ENCODE peak calls at places on chromosomes 5 and 9, in ten cellular contexts. R is CD4-positive, CD25-positive, alpha-beta regulatory T cell; M is mucosa of descending colon; O is fibroblast of lung; G is stomach; D is cardiac muscle cell; A is effector memory CD4-positive, alpha-beta T cell; C is left ventricle myocardium inferior; Y is CD8-positive, alpha-beta T cell; V is heart left ventricle. B is an unnamed sample.

GRCh38 chr5:146731909-146732659 is 146.5 kb downstream of the PPP2R2B start:
- DNase-seq in R (no peak), M (no peak), O (peak; percentile 99), G (no peak), D (peak; percentile 89), A (no peak), C (no peak), Y (no peak), V (no peak), B (no peak)

GRCh38 chr9:115157245-115157674 is 39.3 kb upstream of the TNC start:
- DNase-seq in R (no peak), M (no peak), O (peak; percentile 89), G (no peak), D (peak; percentile 78), A (no peak), C (no peak), Y (no peak), V (no peak), B (no peak)

GRCh38 chr9:91711755-91712591 is 238.1 kb downstream of the ROR2 start:
- DNase-seq in R (no peak), M (no peak), O (peak; percentile 72), G (no peak), D (peak; percentile 43), A (no peak), C (no peak), Y (peak; percentile 35), V (no peak), B (no peak)

GRCh38 chr9:99294850-99295461 is 72.9 kb downstream of the SEC61B start:
- DNase-seq in R (no peak), M (no peak), O (no peak), G (no peak), D (peak; percentile 11), A (no peak), C (no peak), Y (no peak), V (no peak), B (no peak)

GRCh38 chr5:36495638-36496010 is 110.8 kb upstream of the SLC1A3 start:
- DNase-seq in R (no peak), M (no peak), O (no peak), G (no peak), D (no peak), A (no peak), C (no peak), Y (no peak), V (no peak), B (no peak)

GRCh38 chr9:93116049-93116961 is 17.7 kb downstream of the NINJ1 start:
- DNase-seq in R (no peak), M (peak; percentile 82), O (peak; percentile 40), G (peak; percentile 70), D (peak; percentile 84), A (no peak), C (peak; percentile 72), Y (no peak), V (peak; percentile 85), B (no peak)

GRCh38 chr9:81848472-81848871 is 79.8 kb upstream of the SPATA31D4 start:
- DNase-seq in R (no peak), M (no peak), O (peak; percentile 46), G (no peak), D (peak; percentile 50), A (no peak), C (no peak), Y (no peak), V (no peak), B (no peak)

GRCh38 chr9:98796364-98797101 is at the start of gene ANKS6:
- DNase-seq in R (peak; percentile 71), M (peak; percentile 85), O (peak; percentile 68), G (peak; percentile 91), D (peak; percentile 83), A (peak; percentile 71), C (peak; percentile 81), Y (peak; percentile 88), V (peak; percentile 84), B (peak; percentile 73)

GRCh38 chr5:171614511-171614910 is 171.1 kb upstream of the SMIM23 start:
- DNase-seq in R (no peak), M (no peak), O (no peak), G (no peak), D (no peak), A (no peak), C (no peak), Y (no peak), V (no peak), B (no peak)

GRCh38 chr9:106892632-106893031 is 29.7 kb downstream of the ZNF462 start:
- DNase-seq in R (no peak), M (no peak), O (peak; percentile 99), G (no peak), D (peak; percentile 95), A (no peak), C (no peak), Y (no peak), V (peak; percentile 50), B (no peak)

GRCh38 chr9:35470894-35471293 is 19.0 kb upstream of the RUSC2 start:
- DNase-seq in R (no peak), M (no peak), O (peak; percentile 39), G (peak; percentile 39), D (peak; percentile 91), A (no peak), C (no peak), Y (no peak), V (no peak), B (no peak)

GRCh38 chr5:179886190-179886589 is 21.5 kb downstream of the TBC1D9B start:
- DNase-seq in R (no peak), M (no peak), O (no peak), G (no peak), D (no peak), A (no peak), C (no peak), Y (no peak), V (no peak), B (no peak)

DNA sequence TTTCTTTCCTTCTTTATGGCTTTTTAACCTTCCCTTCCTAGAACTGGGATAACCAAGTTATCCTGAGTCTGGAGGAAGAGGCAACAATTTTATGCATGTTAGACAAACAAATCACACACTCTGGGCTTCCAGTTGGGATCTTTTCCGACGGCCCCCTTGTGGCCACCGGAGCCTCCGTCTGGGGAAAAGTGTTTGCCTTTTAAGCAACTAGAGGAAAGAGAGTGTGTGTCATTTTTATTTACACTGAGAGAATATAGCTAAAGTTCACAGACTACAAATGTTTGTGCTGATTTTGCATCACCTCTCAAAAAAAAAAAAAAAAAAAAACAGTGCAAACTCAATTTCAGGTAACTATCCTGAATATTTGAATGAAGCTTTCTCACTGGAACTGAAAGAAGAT is 126.2 kb downstream of the SEMA6A start:
- DNase-seq in R (no peak), M (no peak), O (no peak), G (no peak), D (no peak), A (no peak), C (no peak), Y (no peak), V (no peak), B (no peak)
- H3K9me3 ChIP-seq in R (no peaks in the 10 kb centered on the region), M (no peaks in the 10 kb centered on the region), O (no peaks in the 10 kb centered on the region), G (no peaks in the 10 kb centered on the region), D (no peaks in the 10 kb centered on the region), A (no peaks in the 10 kb centered on the region), C (no peaks in the 10 kb centered on the region), Y (no peaks in the 10 kb centered on the region), V (no peaks in the 10 kb centered on the region), B (no peaks in the 10 kb centered on the region)

GRCh38 chr5:141272906-141273305 is 27.7 kb downstream of the PCDHB15 start:
- DNase-seq in R (no peak), M (no peak), O (no peak), G (no peak), D (no peak), A (no peak), C (no peak), Y (no peak), V (no peak), B (no peak)
- H3K9me3 ChIP-seq in R (peaks cover 91% of the 10 kb centered on the region), M (peaks cover 97% of the 10 kb centered on the region), O (no peaks in the 10 kb centered on the region), G (peaks cover 100% of the 10 kb centered on the region), D (no peaks in the 10 kb centered on the region), A (peaks cover 16% of the 10 kb centered on the region), C (peaks cover 100% of the 10 kb centered on the region), Y (peaks cover 20% of the 10 kb centered on the region), V (peaks cover 97% of the 10 kb centered on the region), B (peaks cover 14% of the 10 kb centered on the region)

GRCh38 chr5:150960791-150961396 is 56.1 kb upstream of the ZNF300 start:
- DNase-seq in R (no peak), M (no peak), O (peak; percentile 2), G (no peak), D (no peak), A (no peak), C (no peak), Y (no peak), V (no peak), B (no peak)
- H3K9me3 ChIP-seq in R (peaks cover 25% of the 10 kb centered on the region), M (peaks cover 51% of the 10 kb centered on the region), O (no peaks in the 10 kb centered on the region), G (peaks cover 67% of the 10 kb centered on the region), D (peaks cover 6% of the 10 kb centered on the region), A (no peaks in the 10 kb centered on the region), C (peaks cover 85% of the 10 kb centered on the region), Y (no peaks in the 10 kb centered on the region), V (peaks cover 62% of the 10 kb centered on the region), B (no peaks in the 10 kb centered on the region)

GRCh38 chr9:13732290-13732689 is 452.8 kb upstream of the MPDZ start:
- DNase-seq in R (no peak), M (no peak), O (no peak), G (no peak), D (no peak), A (no peak), C (no peak), Y (no peak), V (no peak), B (no peak)

GRCh38 chr9:13728121-13728520 is 448.6 kb upstream of the MPDZ start:
- DNase-seq in R (no peak), M (no peak), O (no peak), G (no peak), D (no peak), A (no peak), C (no peak), Y (no peak), V (no peak), B (no peak)

GRCh38 chr9:13731637-13732036 is 452.1 kb upstream of the MPDZ start:
- DNase-seq in R (no peak), M (no peak), O (no peak), G (no peak), D (no peak), A (no peak), C (no peak), Y (no peak), V (no peak), B (no peak)

GRCh38 chr9:13726746-13727145 is 447.3 kb upstream of the MPDZ start:
- DNase-seq in R (no peak), M (no peak), O (no peak), G (no peak), D (no peak), A (no peak), C (no peak), Y (no peak), V (no peak), B (no peak)

DNA sequence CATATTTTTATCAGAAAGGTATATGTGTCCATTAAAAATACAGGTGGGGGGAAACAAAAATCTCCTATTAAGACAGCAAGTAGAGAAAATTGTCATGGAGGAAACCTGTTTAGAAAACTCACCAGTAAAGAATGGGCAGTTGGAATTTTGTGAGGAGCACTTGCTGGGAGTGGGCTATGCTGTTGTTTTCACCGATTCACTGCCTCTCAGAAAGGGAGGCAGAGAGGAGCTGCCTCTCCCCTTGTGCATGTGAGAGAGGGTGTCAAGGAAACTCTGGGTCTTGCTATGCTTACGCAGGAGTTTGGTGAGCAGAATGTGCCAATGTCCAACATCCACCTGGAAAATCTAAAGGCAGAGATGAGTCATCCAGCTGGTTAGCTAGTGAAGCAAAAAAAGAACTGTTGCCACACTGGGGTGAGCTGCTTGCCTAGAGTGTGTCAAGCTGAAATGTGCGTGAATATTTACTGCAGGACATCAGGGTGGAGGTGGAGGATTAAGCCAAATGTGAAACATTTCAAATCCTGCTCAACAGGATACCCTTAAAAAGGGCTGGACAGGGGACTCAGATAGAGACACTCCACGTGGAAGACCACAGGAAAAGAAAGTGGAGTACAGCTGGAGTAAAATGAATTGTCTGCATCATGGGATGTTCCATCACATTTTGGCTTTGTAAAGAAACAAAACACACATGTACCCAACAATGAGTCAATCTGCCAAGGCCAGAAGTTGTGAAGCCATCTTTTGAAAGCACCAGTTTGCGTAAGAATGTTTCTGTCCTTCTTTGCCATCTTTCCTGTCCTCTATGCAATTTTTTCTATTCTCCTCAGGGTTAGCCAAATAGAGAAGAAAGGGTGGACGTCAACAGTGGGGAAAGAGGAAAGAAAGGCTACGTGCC is 449.7 kb upstream of the MPDZ start:
- DNase-seq in R (no peak), M (no peak), O (peak; percentile 78), G (no peak), D (peak; percentile 62), A (no peak), C (no peak), Y (no peak), V (no peak), B (no peak)
- H3K9me3 ChIP-seq in R (no peaks in the 10 kb centered on the region), M (no peaks in the 10 kb centered on the region), O (no peaks in the 10 kb centered on the region), G (no peaks in the 10 kb centered on the region), D (no peaks in the 10 kb centered on the region), A (no peaks in the 10 kb centered on the region), C (no peaks in the 10 kb centered on the region), Y (no peaks in the 10 kb centered on the region), V (no peaks in the 10 kb centered on the region), B (no peaks in the 10 kb centered on the region)